ENCODE peak calls at places on chromosomes 3 and 15, in ten cellular contexts. L is activated CD4-positive, alpha-beta memory T cell treated with anti-CD3 and anti-CD28 coated beads for 36 hours; U is stimulated activated CD4-positive, alpha-beta T cell treated with anti-CD3 and anti-CD28 coated beads, Interleukin-2, amount 100 ng/mL, for 48 hours; I is activated CD4-positive, alpha-beta T cell treated with anti-CD3 and anti-CD28 coated beads, Interleukin-2, amount 10 ng/mL, durations not matched to agents 7 days and 5 days; P is Kasumi-1; B is mucosa of descending colon; C is CD14-positive monocyte; Z is substantia nigra; R is stimulated activated naive CD8-positive, alpha-beta T cell treated with anti-CD3 and anti-CD28 coated beads, Interleukin-15, Interleukin-2, amounts not matched to agents 100 U/mL and 50 U/mL, for 24 hours; J is iris pigment epithelial cell. V is an unnamed sample.

GRCh38 chr3:100059472-100059871 is 54.8 kb downstream of the FILIP1L start:
- DNase-seq in L (no peak), U (no peak), I (no peak), P (no peak), B (no peak), C (no peak), Z (no peak), R (no peak), J (no peak), V (no peak)

GRCh38 chr3:104846270-104846669 is 520.4 kb upstream of the ALCAM start:
- DNase-seq in L (no peak), U (no peak), I (no peak), P (no peak), B (no peak), C (no peak), Z (no peak), R (no peak), J (peak; percentile 91), V (no peak)

GRCh38 chr3:128383316-128384235 is 83.1 kb downstream of the DNAJB8 start:
- DNase-seq in L (peak; percentile 46), U (no peak), I (no peak), P (peak; percentile 7), B (peak; percentile 93), C (no peak), Z (no peak), R (peak; percentile 50), J (peak; percentile 23), V (no peak)

GRCh38 chr3:193348686-193349085 is 29.9 kb downstream of the ATP13A5 start:
- DNase-seq in L (no peak), U (no peak), I (no peak), P (no peak), B (no peak), C (no peak), Z (no peak), R (no peak), J (no peak), V (no peak)

GRCh38 chr3:134249442-134249841 is 1.2 kb downstream of the RYK start:
- DNase-seq in L (no peak), U (no peak), I (no peak), P (no peak), B (no peak), C (no peak), Z (no peak), R (no peak), J (no peak), V (no peak)

GRCh38 chr3:143650120-143650519 is 198.1 kb downstream of the SLC9A9 start:
- DNase-seq in L (no peak), U (no peak), I (no peak), P (no peak), B (no peak), C (no peak), Z (no peak), R (no peak), J (no peak), V (no peak)

GRCh38 chr3:111084911-111085310 is 13.3 kb downstream of the NECTIN3 start:
- DNase-seq in L (no peak), U (no peak), I (no peak), P (no peak), B (no peak), C (no peak), Z (no peak), R (no peak), J (no peak), V (no peak)

GRCh38 chr15:70033109-70033508 is 64.6 kb downstream of the TLE3 start:
- DNase-seq in L (no peak), U (no peak), I (no peak), P (no peak), B (no peak), C (peak; percentile 29), Z (no peak), R (no peak), J (no peak), V (no peak)

GRCh38 chr3:30729512-30729911 is 123.1 kb downstream of the TGFBR2 start:
- DNase-seq in L (no peak), U (no peak), I (no peak), P (no peak), B (no peak), C (no peak), Z (no peak), R (no peak), J (no peak), V (no peak)

GRCh38 chr3:143808999-143809700 is 39.1 kb downstream of the SLC9A9 start:
- DNase-seq in L (no peak), U (no peak), I (no peak), P (no peak), B (no peak), C (no peak), Z (no peak), R (no peak), J (no peak), V (no peak)

GRCh38 chr3:28917895-28918294 is 363.0 kb upstream of the RBMS3 start:
- DNase-seq in L (no peak), U (no peak), I (no peak), P (no peak), B (no peak), C (no peak), Z (no peak), R (no peak), J (no peak), V (no peak)

GRCh38 chr15:27792756-27793264 is 306.3 kb downstream of the OCA2 start:
- DNase-seq in L (no peak), U (no peak), I (no peak), P (no peak), B (no peak), C (no peak), Z (no peak), R (no peak), J (no peak), V (no peak)

GRCh38 chr15:73630030-73630429 is 3.2 kb downstream of the NPTN start:
- DNase-seq in L (no peak), U (no peak), I (no peak), P (no peak), B (no peak), C (no peak), Z (no peak), R (no peak), J (no peak), V (no peak)

GRCh38 chr3:196320110-196320509 is 2.1 kb upstream of the DYNLT2B start:
- DNase-seq in L (no peak), U (no peak), I (no peak), P (no peak), B (no peak), C (no peak), Z (no peak), R (no peak), J (no peak), V (no peak)

GRCh38 chr3:158737410-158737809 is 5.2 kb upstream of the RARRES1 start:
- DNase-seq in L (no peak), U (no peak), I (no peak), P (no peak), B (no peak), C (no peak), Z (no peak), R (no peak), J (no peak), V (no peak)

GRCh38 chr15:67033521-67033920 is 31.9 kb upstream of the SMAD3 start:
- DNase-seq in L (peak; percentile 40), U (no peak), I (peak; percentile 28), P (no peak), B (peak; percentile 59), C (no peak), Z (no peak), R (no peak), J (no peak), V (peak; percentile 72)

GRCh38 chr3:146308222-146308621 is 57.3 kb upstream of the PLSCR4 start:
- DNase-seq in L (no peak), U (no peak), I (no peak), P (no peak), B (no peak), C (no peak), Z (no peak), R (no peak), J (peak; percentile 95), V (no peak)

GRCh38 chr15:31223478-31224350 is 102.9 kb upstream of the KLF13 start:
- DNase-seq in L (no peak), U (no peak), I (no peak), P (no peak), B (no peak), C (no peak), Z (no peak), R (no peak), J (no peak), V (peak; percentile 53)

GRCh38 chr3:120854908-120855526 is 53.0 kb upstream of the STXBP5L start:
- DNase-seq in L (no peak), U (no peak), I (no peak), P (no peak), B (no peak), C (no peak), Z (no peak), R (no peak), J (no peak), V (no peak)

GRCh38 chr3:140424211-140424610 is 253.7 kb upstream of the TRIM42 start:
- DNase-seq in L (no peak), U (no peak), I (no peak), P (no peak), B (no peak), C (no peak), Z (no peak), R (no peak), J (peak; percentile 9), V (no peak)

GRCh38 chr3:194871143-194871863 is 185.6 kb downstream of the FAM43A start:
- DNase-seq in L (no peak), U (no peak), I (no peak), P (no peak), B (peak; percentile 87), C (peak; percentile 74), Z (no peak), R (no peak), J (peak; percentile 92), V (peak; percentile 64)

GRCh38 chr3:4494807-4495200 is 1.7 kb downstream of the ITPR1 start:
- DNase-seq in L (no peak), U (no peak), I (no peak), P (peak; percentile 61), B (no peak), C (no peak), Z (no peak), R (no peak), J (no peak), V (no peak)

GRCh38 chr3:46913644-46914043 is 36.1 kb downstream of the PTH1R start:
- DNase-seq in L (no peak), U (no peak), I (no peak), P (no peak), B (peak; percentile 60), C (no peak), Z (no peak), R (no peak), J (peak; percentile 80), V (no peak)

GRCh38 chr15:85003593-85004312 is 22.1 kb downstream of the PDE8A start:
- DNase-seq in L (no peak), U (no peak), I (no peak), P (peak; percentile 90), B (no peak), C (peak; percentile 53), Z (no peak), R (no peak), J (no peak), V (no peak)

GRCh38 chr15:42911058-42911592 is 9.5 kb downstream of the TTBK2 start:
- DNase-seq in L (no peak), U (no peak), I (no peak), P (no peak), B (no peak), C (no peak), Z (no peak), R (no peak), J (peak; percentile 68), V (no peak)

GRCh38 chr3:62884041-62884870 is 9.0 kb upstream of the CADPS start:
- DNase-seq in L (no peak), U (no peak), I (no peak), P (no peak), B (no peak), C (no peak), Z (no peak), R (no peak), J (no peak), V (peak; percentile 26)

GRCh38 chr3:46209751-46210470 is 1.8 kb upstream of the CCR1 start:
- DNase-seq in L (no peak), U (no peak), I (no peak), P (no peak), B (no peak), C (peak; percentile 62), Z (no peak), R (no peak), J (no peak), V (no peak)

GRCh38 chr3:114858329-114858728 is 288.8 kb downstream of the ZBTB20 start:
- DNase-seq in L (no peak), U (no peak), I (no peak), P (no peak), B (no peak), C (no peak), Z (no peak), R (no peak), J (no peak), V (no peak)

V was measured in H7.